ENCODE peak calls at places on chromosomes 5 and 9, in six cellular contexts. K is fibroblast of pulmonary artery, S is HFF-Myc, Z is GM12865, X is neural crest cell, M is fibroblast of villous mesenchyme. F is an unnamed sample.

GRCh38 chr5:21680196-21680595 is 1172.9 kb downstream of the CDH12 start:
- DNase-seq in K (peak), S (peak), Z (no peak), X (no peak), M (peak), F (no peak)

GRCh38 chr5:65262590-65263189 is 219.0 kb downstream of the ADAMTS6 start:
- DNase-seq in K (peak), S (peak), Z (no peak), X (no peak), M (peak), F (no peak)

GRCh38 chr5:67431191-67431590 is 234.6 kb upstream of the CD180 start:
- DNase-seq in K (peak), S (no peak), Z (no peak), X (no peak), M (peak), F (no peak)

GRCh38 chr9:115262477-115262876 is 144.5 kb upstream of the TNC start:
- DNase-seq in K (peak), S (peak), Z (peak), X (no peak), M (peak), F (peak)

GRCh38 chr5:147921134-147921533 is 14.8 kb upstream of the C5orf46 start:
- DNase-seq in K (no peak), S (no peak), Z (no peak), X (no peak), M (no peak), F (no peak)

GRCh38 chr9:77016526-77017504 is 2.6 kb upstream of the FOXB2 start:
- DNase-seq in K (no peak), S (no peak), Z (no peak), X (peak), M (no peak), F (no peak)

GRCh38 chr9:113164536-113165300 is 13.9 kb downstream of the SLC31A2 start:
- DNase-seq in K (peak), S (no peak), Z (no peak), X (no peak), M (peak), F (no peak)

GRCh38 chr5:173789031-173789920 is 98.9 kb upstream of the CPEB4 start:
- DNase-seq in K (peak), S (peak), Z (peak), X (no peak), M (peak), F (no peak)

GRCh38 chr5:73198833-73199592 is 26.0 kb downstream of the TMEM174 start:
- DNase-seq in K (no peak), S (no peak), Z (no peak), X (no peak), M (no peak), F (no peak)

GRCh38 chr5:58886315-58887207 is 303.7 kb downstream of the RAB3C start:
- DNase-seq in K (peak), S (peak), Z (peak), X (peak), M (peak), F (peak)

GRCh38 chr9:136093995-136094881 is 851 bp downstream of the NACC2 start:
- DNase-seq in K (peak), S (no peak), Z (no peak), X (no peak), M (peak), F (peak)

GRCh38 chr5:177133845-177134652 is 476 bp downstream of the NSD1 start:
- DNase-seq in K (no peak), S (no peak), Z (peak), X (peak), M (peak), F (peak)

GRCh38 chr9:132894343-132894742 is 15.6 kb downstream of the SPACA9 start:
- DNase-seq in K (no peak), S (no peak), Z (no peak), X (no peak), M (no peak), F (no peak)

GRCh38 chr9:116543731-116544400 is 143.2 kb upstream of the TRIM32 start:
- DNase-seq in K (peak), S (no peak), Z (no peak), X (no peak), M (peak), F (no peak)

GRCh38 chr5:54883374-54884194 is 101.8 kb downstream of the ESM1 start:
- DNase-seq in K (peak), S (no peak), Z (no peak), X (peak), M (peak), F (peak)

GRCh38 chr5:115461506-115462290 is 82.9 kb downstream of the FEM1C start:
- DNase-seq in K (peak), S (peak), Z (peak), X (no peak), M (peak), F (no peak)

GRCh38 chr9:135343733-135344522 is 135.7 kb upstream of the PPP1R26 start:
- DNase-seq in K (peak), S (no peak), Z (peak), X (peak), M (peak), F (peak)

GRCh38 chr5:59169101-59169767 is 586.4 kb downstream of the RAB3C start:
- DNase-seq in K (no peak), S (no peak), Z (no peak), X (no peak), M (no peak), F (no peak)

GRCh38 chr5:91151947-91152346 is 231.2 kb downstream of the ARRDC3 start:
- DNase-seq in K (peak), S (peak), Z (no peak), X (no peak), M (peak), F (no peak)

GRCh38 chr5:93807860-93808259 is 66.5 kb upstream of the POU5F2 start:
- DNase-seq in K (no peak), S (no peak), Z (no peak), X (peak), M (no peak), F (no peak)

GRCh38 chr5:36691993-36692392 is 85.6 kb downstream of the SLC1A3 start:
- DNase-seq in K (no peak), S (no peak), Z (no peak), X (no peak), M (no peak), F (no peak)

GRCh38 chr5:68680376-68680775 is 413.4 kb upstream of the SLC30A5 start:
- DNase-seq in K (no peak), S (no peak), Z (no peak), X (no peak), M (no peak), F (no peak)

GRCh38 chr5:111530298-111530740 is 18.0 kb upstream of the STARD4 start:
- DNase-seq in K (peak), S (no peak), Z (peak), X (no peak), M (peak), F (no peak)

GRCh38 chr5:149981233-149981632 is 19.2 kb downstream of the TIGD6 start:
- DNase-seq in K (no peak), S (no peak), Z (no peak), X (no peak), M (no peak), F (no peak)

GRCh38 chr9:132505961-132506691 is 76.3 kb upstream of the BARHL1 start:
- DNase-seq in K (no peak), S (no peak), Z (no peak), X (no peak), M (no peak), F (no peak)

GRCh38 chr5:122263352-122264030 is 48.5 kb upstream of the SNCAIP start:
- DNase-seq in K (peak), S (no peak), Z (no peak), X (no peak), M (peak), F (no peak)

GRCh38 chr5:1745190-1745805 is 54.3 kb downstream of the MRPL36 start:
- DNase-seq in K (no peak), S (no peak), Z (no peak), X (no peak), M (no peak), F (peak)

GRCh38 chr5:110413856-110414255 is 312.6 kb downstream of the TMEM232 start:
- DNase-seq in K (peak), S (no peak), Z (no peak), X (no peak), M (peak), F (no peak)

GRCh38 chr5:110414360-110414759 is 312.1 kb downstream of the TMEM232 start:
- DNase-seq in K (peak), S (no peak), Z (peak), X (no peak), M (peak), F (no peak)
- TF ChIP-seq CTCF in K (peak), S (peak), Z (peak), X (peak), M (peak), F (no peak)

GRCh38 chr9:96875460-96876142 is 21.3 kb upstream of the ZNF782 start:
- DNase-seq in K (peak), S (no peak), Z (peak), X (peak), M (peak), F (peak)
- TF ChIP-seq CTCF in K (peak), S (no peak), Z (peak), X (peak), M (no peak), F (no peak)

DNA sequence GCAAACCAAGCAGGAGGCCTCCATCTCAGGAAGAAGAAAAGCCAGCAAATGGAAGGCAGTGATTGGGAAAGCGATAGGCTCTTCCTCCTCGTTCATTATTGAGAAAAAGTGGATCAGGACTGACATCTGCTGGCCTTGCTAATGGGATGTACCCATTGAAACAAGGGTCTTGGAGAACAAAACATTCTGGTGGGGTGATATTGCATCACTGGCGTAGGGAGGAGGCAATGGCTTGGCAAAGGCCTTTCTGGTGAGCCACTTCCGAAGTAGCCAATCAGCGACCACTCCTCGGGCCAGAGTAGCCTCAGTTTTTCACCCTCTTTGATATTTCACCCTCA is 86.7 kb upstream of the NFIB start:
- DNase-seq in K (peak), S (peak), Z (no peak), X (no peak), M (peak), F (no peak)
- TF ChIP-seq CTCF in K (peak), S (peak), Z (no peak), X (peak), M (peak), F (no peak)

DNA sequence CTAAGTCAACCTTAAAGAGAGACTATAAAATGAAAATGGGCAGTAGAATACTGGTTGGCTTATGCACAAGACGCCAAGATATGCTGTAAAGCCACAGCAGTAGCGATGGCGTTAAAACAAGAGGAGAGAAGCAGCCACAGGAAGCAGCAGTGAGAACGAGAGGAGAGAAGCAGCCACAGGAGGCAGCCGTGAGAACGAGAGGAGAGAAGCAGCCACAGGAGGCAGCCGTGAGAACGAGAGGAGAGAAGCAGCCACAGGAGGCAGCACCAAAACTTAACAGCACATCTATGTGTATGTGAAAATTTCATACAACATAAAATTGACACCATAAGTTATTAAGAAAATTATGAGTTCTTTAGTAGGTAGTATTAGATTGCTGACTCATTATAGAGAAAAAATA is 2318.6 kb upstream of the ACO1 start:
- DNase-seq in K (no peak), S (no peak), Z (no peak), X (no peak), M (no peak), F (no peak)
- TF ChIP-seq CTCF in K (no peak), S (no peak), Z (no peak), X (peak), M (peak), F (no peak)

GRCh38 chr9:19948021-19948420 is 159.2 kb upstream of the SLC24A2 start:
- DNase-seq in K (peak), S (no peak), Z (no peak), X (no peak), M (no peak), F (no peak)

GRCh38 chr9:19940808-19941207 is 152.0 kb upstream of the SLC24A2 start:
- DNase-seq in K (no peak), S (no peak), Z (no peak), X (no peak), M (no peak), F (no peak)

GRCh38 chr9:19946446-19947109 is 157.7 kb upstream of the SLC24A2 start:
- DNase-seq in K (peak), S (no peak), Z (peak), X (no peak), M (peak), F (no peak)
- TF ChIP-seq CTCF in K (peak), S (peak), Z (peak), X (peak), M (peak), F (no peak)

F was measured in mesothelial cell of epicardium.